ENCODE peak calls at places on chromosomes 7 and 10, in six cellular contexts. S, G, P, Y, T and M are unnamed samples.

GRCh38 chr7:83159731-83160130 is 3.0 kb downstream of the PCLO start:
- DNase-seq in Y (no peak), P (no peak), G (no peak), T (no peak), S (no peak), M (no peak)

GRCh38 chr7:88200793-88201192 is 19.0 kb downstream of the SRI start:
- DNase-seq in Y (no peak), P (no peak), G (no peak), T (no peak), S (no peak), M (no peak)

GRCh38 chr7:115136796-115137443 is 215.0 kb downstream of the MDFIC start:
- DNase-seq in T (no peak), G (no peak), Y (no peak), S (no peak), P (no peak), M (no peak)

GRCh38 chr10:96279219-96279641 is 7.9 kb upstream of the BLNK start:
- DNase-seq in T (no peak), P (no peak), Y (no peak), S (no peak), G (no peak), M (no peak)

GRCh38 chr10:34638405-34639054 is 176.6 kb downstream of the PARD3 start:
- DNase-seq in P (peak; percentile 46), G (no peak), T (peak; percentile 67), Y (peak; percentile 82), S (peak; percentile 61), M (peak; percentile 63)

GRCh38 chr7:155878250-155878649 is 66.0 kb upstream of the SHH start:
- DNase-seq in Y (no peak), S (no peak), G (no peak), P (no peak), T (no peak), M (no peak)

GRCh38 chr7:95871078-95871848 is 98.9 kb downstream of the DYNC1I1 start:
- DNase-seq in P (peak; percentile 32), S (peak; percentile 14), T (peak; percentile 23), G (no peak), Y (no peak), M (no peak)

GRCh38 chr10:110976577-110976976 is 57.2 kb downstream of the SHOC2 start:
- DNase-seq in P (no peak), T (no peak), S (no peak), Y (no peak), G (no peak), M (no peak)

GRCh38 chr10:69797959-69798358 is 3.7 kb upstream of the COL13A1 start:
- DNase-seq in G (no peak), Y (no peak), S (no peak), P (peak; percentile 20), T (no peak), M (no peak)

GRCh38 chr10:59606551-59606961 is 103.1 kb downstream of the SLC16A9 start:
- DNase-seq in P (peak; percentile 28), G (no peak), Y (no peak), S (peak; percentile 35), T (no peak), M (peak; percentile 18)

GRCh38 chr10:3151889-3152565 is 20.6 kb downstream of the PITRM1 start:
- DNase-seq in S (no peak), P (no peak), G (no peak), T (no peak), Y (no peak), M (no peak)

GRCh38 chr7:148191391-148192076 is 399.0 kb upstream of the C7orf33 start:
- DNase-seq in P (no peak), G (no peak), T (no peak), Y (no peak), S (no peak), M (no peak)

GRCh38 chr7:143172354-143172753 is 10.9 kb upstream of the TAS2R39 start:
- DNase-seq in Y (peak; percentile 66), P (peak; percentile 13), T (no peak), G (no peak), S (no peak), M (no peak)

GRCh38 chr10:117178190-117178589 is 19.1 kb upstream of the KCNK18 start:
- DNase-seq in Y (no peak), G (no peak), T (no peak), S (no peak), P (no peak), M (no peak)

GRCh38 chr10:98916751-98917150 is 318.9 kb downstream of the HPSE2 start:
- DNase-seq in S (no peak), T (no peak), Y (no peak), G (no peak), P (no peak), M (peak; percentile 58)

GRCh38 chr10:128064615-128065580 is 61.3 kb downstream of the MKI67 start:
- DNase-seq in T (peak; percentile 98), Y (peak; percentile 63), P (peak; percentile 80), S (peak; percentile 92), G (no peak), M (no peak)

GRCh38 chr10:125084191-125085186 is 75.9 kb downstream of the CTBP2 start:
- DNase-seq in P (peak; percentile 94), Y (no peak), S (peak; percentile 93), G (peak; percentile 80), T (no peak), M (no peak)

GRCh38 chr10:125083576-125083920 is 76.8 kb downstream of the CTBP2 start:
- DNase-seq in G (no peak), T (no peak), Y (no peak), P (no peak), S (peak; percentile 77), M (no peak)

GRCh38 chr10:125087191-125087896 is 73.0 kb downstream of the CTBP2 start:
- DNase-seq in Y (no peak), P (peak; percentile 76), S (no peak), T (no peak), G (no peak), M (no peak)

GRCh38 chr10:125086716-125087115 is 73.6 kb downstream of the CTBP2 start:
- DNase-seq in G (no peak), S (no peak), P (no peak), Y (no peak), T (no peak), M (no peak)

GRCh38 chr10:125085281-125085680 is 75.1 kb downstream of the CTBP2 start:
- DNase-seq in S (no peak), G (no peak), T (no peak), P (no peak), Y (no peak), M (no peak)
- H3K27ac ChIP-seq in S (peak overlapping the region; percentile 89), G (peak overlapping the region; percentile 60), T (no peak overlapping the region), P (peak overlapping the region; percentile 76), Y (no peak overlapping the region), M (no peak overlapping the region)

GRCh38 chr10:46024948-46025347 is 5.5 kb downstream of the NCOA4 start:
- DNase-seq in T (no peak), P (no peak), S (no peak), Y (no peak), G (no peak), M (no peak)

GRCh38 chr10:46026106-46026505 is 4.3 kb downstream of the NCOA4 start:
- DNase-seq in G (no peak), P (no peak), Y (no peak), S (no peak), T (no peak), M (no peak)

GRCh38 chr10:46020871-46021553 is 9.4 kb downstream of the NCOA4 start:
- DNase-seq in T (peak; percentile 81), G (no peak), Y (no peak), S (peak; percentile 78), P (no peak), M (no peak)

GRCh38 chr10:46020344-46020656 is 10.1 kb downstream of the NCOA4 start:
- DNase-seq in T (no peak), G (no peak), S (no peak), Y (no peak), P (no peak), M (no peak)

DNA sequence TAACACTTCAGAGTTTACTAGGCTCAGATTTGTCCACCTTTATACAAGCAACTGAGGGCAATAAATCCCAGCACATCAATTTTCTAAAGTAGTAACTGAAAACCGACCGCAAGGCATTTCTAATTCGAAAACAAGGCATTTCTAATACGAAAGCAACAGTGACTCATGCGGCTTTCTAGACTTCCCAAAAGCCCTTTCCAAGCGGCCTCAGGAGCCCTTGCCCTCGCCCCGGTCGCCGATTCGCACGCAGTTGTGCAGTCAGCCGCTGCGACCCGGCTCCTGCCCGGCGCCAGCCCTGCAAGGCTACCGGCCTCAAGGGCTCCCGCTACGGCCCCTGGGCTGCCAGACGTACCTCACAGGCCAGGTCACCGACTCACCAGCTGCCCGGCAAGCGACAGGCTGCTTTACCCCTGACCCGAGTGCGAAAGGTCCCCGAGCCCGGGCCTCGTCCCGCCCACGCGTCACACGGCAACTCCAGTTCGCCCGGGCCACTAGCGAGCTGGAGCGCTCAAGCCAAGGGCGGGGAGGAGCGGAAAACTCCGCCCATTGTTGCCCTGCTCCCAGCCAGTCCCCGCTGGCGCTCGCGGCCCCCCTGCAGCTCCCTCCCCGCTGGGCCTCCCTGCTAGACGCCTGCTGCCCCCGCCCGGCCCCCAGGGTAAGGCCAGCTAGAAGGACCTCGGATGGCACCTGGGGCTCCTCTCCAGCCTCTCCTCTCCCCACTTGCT is 7.3 kb downstream of the NCOA4 start:
- DNase-seq in P (peak; percentile 81), Y (peak; percentile 93), T (peak; percentile 95), G (peak; percentile 89), S (peak; percentile 90), M (no peak)
- H3K27ac ChIP-seq in P (peak overlapping the region; percentile 87), Y (peak overlapping the region; percentile 85), T (peak overlapping the region; percentile 73), G (peak overlapping the region; percentile 57), S (peak overlapping the region; percentile 93), M (no peak overlapping the region)

GRCh38 chr10:97335995-97336394 is 1.5 kb upstream of the FRAT2 start:
- DNase-seq in P (no peak), S (no peak), T (no peak), Y (no peak), G (no peak), M (no peak)
- H3K27ac ChIP-seq in P (no peak overlapping the region), S (no peak overlapping the region), T (peak overlapping the region; percentile 98), Y (peak overlapping the region; percentile 98), G (no peak overlapping the region), M (no peak overlapping the region)

GRCh38 chr7:131056007-131056406 is 271.7 kb upstream of the MKLN1 start:
- DNase-seq in S (no peak), G (no peak), Y (no peak), P (no peak), T (no peak), M (no peak)

GRCh38 chr7:131057015-131057518 is 270.6 kb upstream of the MKLN1 start:
- DNase-seq in T (peak; percentile 36), G (no peak), S (peak; percentile 92), P (no peak), Y (no peak), M (peak; percentile 96)

GRCh38 chr7:131061818-131062217 is 265.9 kb upstream of the MKLN1 start:
- DNase-seq in P (no peak), S (no peak), T (no peak), G (no peak), Y (no peak), M (no peak)

GRCh38 chr7:131061158-131061557 is 266.5 kb upstream of the MKLN1 start:
- DNase-seq in G (no peak), P (no peak), Y (no peak), T (no peak), S (no peak), M (no peak)

DNA sequence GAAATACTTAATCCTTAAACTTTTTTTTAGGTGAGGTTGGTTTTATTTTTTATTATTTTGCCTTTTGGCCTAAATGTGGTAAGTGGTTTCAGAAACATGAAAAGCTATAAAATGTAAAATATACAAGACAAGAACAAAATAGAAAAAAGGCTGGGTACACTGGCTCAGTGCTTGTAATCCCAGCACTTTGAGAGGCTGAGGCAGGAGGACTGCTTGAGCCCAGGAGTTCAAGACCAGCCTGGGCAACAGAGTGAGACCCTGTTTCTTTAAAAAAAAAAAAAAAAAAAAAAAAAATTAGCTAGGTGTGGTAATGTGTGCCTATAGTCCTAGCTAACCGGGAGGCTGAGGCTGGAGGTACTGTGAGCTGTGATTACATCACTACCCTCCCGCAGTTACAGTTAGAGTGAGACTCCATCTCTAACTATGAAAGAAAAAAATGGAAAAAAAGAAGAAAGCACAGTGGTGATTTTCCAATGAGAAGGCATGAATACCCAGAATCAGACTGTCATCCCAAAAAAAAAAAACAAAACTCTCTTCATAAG is 270.1 kb upstream of the MKLN1 start:
- DNase-seq in G (no peak), Y (no peak), T (peak; percentile 32), P (no peak), S (no peak), M (no peak)
- H3K27ac ChIP-seq in G (no peak overlapping the region), Y (peak overlapping the region; percentile 83), T (peak overlapping the region; percentile 27), P (no peak overlapping the region), S (no peak overlapping the region), M (peak overlapping the region; percentile 95)